ENCODE peak calls at places on chromosome 12, in nine cellular contexts. J is transverse colon, G is uterus, O is RWPE1, H is psoas muscle, L is AG09319, V is astrocyte of the spinal cord, Q is GM10248, P is ovary. F is an unnamed sample.

GRCh38 chr12:51392556-51393237 is 1.5 kb upstream of the GALNT6 start:
- DNase-seq in J (peak), G (no peak), O (no peak), H (no peak), L (no peak), V (no peak), Q (peak), P (no peak), F (peak)

GRCh38 chr12:51941011-51941561 is 10.4 kb upstream of the ACVR1B start:
- DNase-seq in J (no peak), G (no peak), O (no peak), H (no peak), L (no peak), V (peak), Q (no peak), P (no peak), F (no peak)

GRCh38 chr12:25252946-25253345 is 2.2 kb upstream of the KRAS start:
- DNase-seq in J (no peak), G (no peak), O (no peak), H (no peak), L (no peak), V (no peak), Q (no peak), P (no peak), F (no peak)

GRCh38 chr12:8077207-8077606 is 4.9 kb upstream of the NECAP1 start:
- DNase-seq in J (no peak), G (no peak), O (peak), H (no peak), L (no peak), V (peak), Q (no peak), P (no peak), F (no peak)

GRCh38 chr12:109493090-109493489 is 15.7 kb downstream of the UBE3B start:
- DNase-seq in J (no peak), G (no peak), O (no peak), H (no peak), L (no peak), V (no peak), Q (no peak), P (no peak), F (no peak)

GRCh38 chr12:4526923-4527546 is 11.7 kb upstream of the RAD51AP1 start:
- DNase-seq in J (no peak), G (no peak), O (no peak), H (no peak), L (no peak), V (peak), Q (no peak), P (no peak), F (no peak)

GRCh38 chr12:6095269-6095668 is 29.2 kb downstream of the VWF start:
- DNase-seq in J (no peak), G (no peak), O (no peak), H (no peak), L (no peak), V (no peak), Q (no peak), P (no peak), F (no peak)

GRCh38 chr12:130707571-130707891 is 8.6 kb downstream of the RIMBP2 start:
- DNase-seq in J (no peak), G (no peak), O (no peak), H (no peak), L (no peak), V (no peak), Q (no peak), P (no peak), F (no peak)

GRCh38 chr12:22333751-22334695 is 484 bp downstream of the ST8SIA1 start:
- DNase-seq in J (peak), G (no peak), O (no peak), H (peak), L (no peak), V (no peak), Q (peak), P (peak), F (no peak)

GRCh38 chr12:100668939-100669536 is 95.6 kb downstream of the GAS2L3 start:
- DNase-seq in J (peak), G (peak), O (peak), H (peak), L (no peak), V (peak), Q (peak), P (peak), F (peak)

GRCh38 chr12:3054993-3055711 is 22.0 kb upstream of the TSPAN9 start:
- DNase-seq in J (no peak), G (peak), O (no peak), H (no peak), L (no peak), V (no peak), Q (no peak), P (no peak), F (no peak)

GRCh38 chr12:62934799-62935674 is at the start of gene PPM1H:
- DNase-seq in J (peak), G (peak), O (peak), H (peak), L (no peak), V (peak), Q (peak), P (peak), F (peak)
- TF ChIP-seq CTCF in J (peak), G (no peak), O (peak), H (peak), L (peak), V (peak), Q (peak), P (no peak), F (peak)

GRCh38 chr12:72269491-72269890 is 2.7 kb upstream of the TRHDE start:
- DNase-seq in J (no peak), G (no peak), O (no peak), H (no peak), L (no peak), V (no peak), Q (no peak), P (no peak), F (no peak)

GRCh38 chr12:72268386-72268785 is 3.8 kb upstream of the TRHDE start:
- DNase-seq in J (no peak), G (no peak), O (no peak), H (no peak), L (no peak), V (no peak), Q (no peak), P (no peak), F (no peak)

GRCh38 chr12:72270246-72270645 is 1.9 kb upstream of the TRHDE start:
- DNase-seq in J (no peak), G (no peak), O (no peak), H (no peak), L (no peak), V (peak), Q (no peak), P (no peak), F (no peak)

GRCh38 chr12:72264548-72265175 is 7.5 kb upstream of the TRHDE start:
- DNase-seq in J (no peak), G (no peak), O (no peak), H (no peak), L (no peak), V (peak), Q (no peak), P (no peak), F (no peak)

DNA sequence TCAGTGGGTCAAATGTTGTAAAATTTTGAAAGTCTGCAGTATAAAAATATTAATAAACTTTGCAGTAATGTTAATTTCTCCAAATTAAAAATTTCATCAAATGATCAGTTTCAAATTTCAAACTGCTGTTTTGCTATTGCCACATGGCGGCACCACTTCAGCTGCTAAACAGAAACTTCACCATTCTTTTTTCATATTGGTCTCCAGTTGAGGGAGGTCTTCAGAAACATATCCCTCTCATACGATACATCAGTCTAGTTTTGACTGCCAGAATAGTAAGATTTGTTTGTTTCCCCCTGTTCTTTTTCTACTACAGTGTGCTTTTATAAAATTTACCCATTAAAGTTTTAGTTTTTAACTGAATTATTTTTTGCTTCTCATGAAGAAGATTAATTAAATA is 4.2 kb upstream of the TRHDE start:
- DNase-seq in J (no peak), G (no peak), O (no peak), H (no peak), L (no peak), V (peak), Q (no peak), P (no peak), F (no peak)
- TF ChIP-seq CTCF in J (no peak), G (no peak), O (no peak), H (no peak), L (peak), V (peak), Q (no peak), P (no peak), F (no peak)

GRCh38 chr12:86663691-86664090 is 407.5 kb upstream of the MGAT4C start:
- DNase-seq in J (no peak), G (no peak), O (no peak), H (no peak), L (no peak), V (peak), Q (no peak), P (no peak), F (no peak)
- TF ChIP-seq CTCF in J (no peak), G (no peak), O (no peak), H (no peak), L (no peak), V (no peak), Q (no peak), P (no peak), F (no peak)

GRCh38 chr12:15858348-15858747 is 23.8 kb upstream of the STRAP start:
- DNase-seq in J (no peak), G (no peak), O (no peak), H (no peak), L (no peak), V (no peak), Q (no peak), P (no peak), F (no peak)
- TF ChIP-seq CTCF in J (no peak), G (no peak), O (no peak), H (no peak), L (peak), V (peak), Q (no peak), P (no peak), F (no peak)